ENCODE peak calls at places on chromosomes 6 and 20, in seven cellular contexts. One of them, this sample, is unnamed.

GRCh38 chr6:148528292-148528691 is 185.7 kb downstream of the SASH1 start:
- DNase-seq in ovary: no peak
- DNase-seq in esophagus squamous epithelium: no peak
- DNase-seq in stomach: no peak
- DNase-seq in heart left ventricle: no peak
- DNase-seq in breast epithelium: no peak
- DNase-seq in lower leg skin: no peak
- DNase-seq in this sample: no peak

GRCh38 chr6:16244869-16245451 is 6.6 kb downstream of the GMPR start:
- DNase-seq in ovary: no peak
- DNase-seq in esophagus squamous epithelium: no peak
- DNase-seq in stomach: no peak
- DNase-seq in heart left ventricle: no peak
- DNase-seq in breast epithelium: no peak
- DNase-seq in lower leg skin: no peak
- DNase-seq in this sample: no peak

GRCh38 chr6:113540491-113540890 is 316.7 kb upstream of the MARCKS start:
- DNase-seq in ovary: no peak
- DNase-seq in esophagus squamous epithelium: no peak
- DNase-seq in stomach: no peak
- DNase-seq in heart left ventricle: no peak
- DNase-seq in breast epithelium: no peak
- DNase-seq in lower leg skin: no peak
- DNase-seq in this sample: no peak

GRCh38 chr6:13526718-13527668 is 39.6 kb upstream of the GFOD1 start:
- DNase-seq in ovary: no peak
- DNase-seq in esophagus squamous epithelium: no peak
- DNase-seq in stomach: no peak
- DNase-seq in heart left ventricle: no peak
- DNase-seq in breast epithelium: no peak
- DNase-seq in lower leg skin: peak; percentile 56
- DNase-seq in this sample: no peak

GRCh38 chr6:89489078-89489477 is 56.1 kb downstream of the ANKRD6 start:
- DNase-seq in ovary: no peak
- DNase-seq in esophagus squamous epithelium: no peak
- DNase-seq in stomach: no peak
- DNase-seq in heart left ventricle: no peak
- DNase-seq in breast epithelium: no peak
- DNase-seq in lower leg skin: no peak
- DNase-seq in this sample: no peak

GRCh38 chr6:135047324-135047723 is 7.3 kb downstream of the HBS1L start:
- DNase-seq in ovary: no peak
- DNase-seq in esophagus squamous epithelium: no peak
- DNase-seq in stomach: no peak
- DNase-seq in heart left ventricle: no peak
- DNase-seq in breast epithelium: no peak
- DNase-seq in lower leg skin: no peak
- DNase-seq in this sample: no peak

GRCh38 chr6:130858054-130858453 is 30.8 kb downstream of the SMLR1 start:
- DNase-seq in ovary: no peak
- DNase-seq in esophagus squamous epithelium: no peak
- DNase-seq in stomach: no peak
- DNase-seq in heart left ventricle: no peak
- DNase-seq in breast epithelium: no peak
- DNase-seq in lower leg skin: no peak
- DNase-seq in this sample: no peak

GRCh38 chr6:112216699-112217551 is 37.4 kb downstream of the LAMA4 start:
- DNase-seq in ovary: no peak
- DNase-seq in esophagus squamous epithelium: no peak
- DNase-seq in stomach: no peak
- DNase-seq in heart left ventricle: no peak
- DNase-seq in breast epithelium: no peak
- DNase-seq in lower leg skin: no peak
- DNase-seq in this sample: no peak

GRCh38 chr6:88761237-88762031 is 202.0 kb downstream of the RNGTT start:
- DNase-seq in ovary: no peak
- DNase-seq in esophagus squamous epithelium: no peak
- DNase-seq in stomach: no peak
- DNase-seq in heart left ventricle: no peak
- DNase-seq in breast epithelium: no peak
- DNase-seq in lower leg skin: no peak
- DNase-seq in this sample: no peak

GRCh38 chr6:159969204-159969912 is 476 bp downstream of the IGF2R start:
- DNase-seq in ovary: peak; percentile 73
- DNase-seq in esophagus squamous epithelium: no peak
- DNase-seq in stomach: peak; percentile 31
- DNase-seq in heart left ventricle: peak; percentile 51
- DNase-seq in breast epithelium: peak; percentile 58
- DNase-seq in lower leg skin: peak; percentile 93
- DNase-seq in this sample: no peak

GRCh38 chr20:15310361-15310760 is 972.9 kb upstream of the FLRT3 start:
- DNase-seq in ovary: no peak
- DNase-seq in esophagus squamous epithelium: no peak
- DNase-seq in stomach: no peak
- DNase-seq in heart left ventricle: no peak
- DNase-seq in breast epithelium: no peak
- DNase-seq in lower leg skin: no peak
- DNase-seq in this sample: no peak

GRCh38 chr6:56671651-56672461 is 29.2 kb upstream of the DST start:
- DNase-seq in ovary: no peak
- DNase-seq in esophagus squamous epithelium: no peak
- DNase-seq in stomach: no peak
- DNase-seq in heart left ventricle: no peak
- DNase-seq in breast epithelium: no peak
- DNase-seq in lower leg skin: no peak
- DNase-seq in this sample: no peak

GRCh38 chr6:169810066-169810989 is 58.9 kb downstream of the ERMARD start:
- DNase-seq in ovary: no peak
- DNase-seq in esophagus squamous epithelium: no peak
- DNase-seq in stomach: no peak
- DNase-seq in heart left ventricle: no peak
- DNase-seq in breast epithelium: no peak
- DNase-seq in lower leg skin: peak; percentile 79
- DNase-seq in this sample: no peak

GRCh38 chr20:50333131-50333530 is 142.5 kb downstream of the CEBPB start:
- DNase-seq in ovary: peak; percentile 17
- DNase-seq in esophagus squamous epithelium: no peak
- DNase-seq in stomach: no peak
- DNase-seq in heart left ventricle: no peak
- DNase-seq in breast epithelium: no peak
- DNase-seq in lower leg skin: peak; percentile 70
- DNase-seq in this sample: no peak

GRCh38 chr20:33662172-33662571 is at the start of gene C20orf144:
- DNase-seq in ovary: peak; percentile 41
- DNase-seq in esophagus squamous epithelium: no peak
- DNase-seq in stomach: no peak
- DNase-seq in heart left ventricle: no peak
- DNase-seq in breast epithelium: no peak
- DNase-seq in lower leg skin: no peak
- DNase-seq in this sample: no peak

GRCh38 chr20:33660685-33661058 is 1.5 kb upstream of the C20orf144 start:
- DNase-seq in ovary: peak; percentile 34
- DNase-seq in esophagus squamous epithelium: no peak
- DNase-seq in stomach: no peak
- DNase-seq in heart left ventricle: no peak
- DNase-seq in breast epithelium: no peak
- DNase-seq in lower leg skin: no peak
- DNase-seq in this sample: no peak

GRCh38 chr20:33664085-33664761 is 2.1 kb downstream of the C20orf144 start:
- DNase-seq in ovary: peak; percentile 52
- DNase-seq in esophagus squamous epithelium: no peak
- DNase-seq in stomach: no peak
- DNase-seq in heart left ventricle: no peak
- DNase-seq in breast epithelium: no peak
- DNase-seq in lower leg skin: no peak
- DNase-seq in this sample: no peak

GRCh38 chr20:33664762-33665144 is 2.0 kb upstream of the ACTL10 start:
- DNase-seq in ovary: peak; percentile 41
- DNase-seq in esophagus squamous epithelium: no peak
- DNase-seq in stomach: no peak
- DNase-seq in heart left ventricle: no peak
- DNase-seq in breast epithelium: no peak
- DNase-seq in lower leg skin: no peak
- DNase-seq in this sample: no peak

DNA sequence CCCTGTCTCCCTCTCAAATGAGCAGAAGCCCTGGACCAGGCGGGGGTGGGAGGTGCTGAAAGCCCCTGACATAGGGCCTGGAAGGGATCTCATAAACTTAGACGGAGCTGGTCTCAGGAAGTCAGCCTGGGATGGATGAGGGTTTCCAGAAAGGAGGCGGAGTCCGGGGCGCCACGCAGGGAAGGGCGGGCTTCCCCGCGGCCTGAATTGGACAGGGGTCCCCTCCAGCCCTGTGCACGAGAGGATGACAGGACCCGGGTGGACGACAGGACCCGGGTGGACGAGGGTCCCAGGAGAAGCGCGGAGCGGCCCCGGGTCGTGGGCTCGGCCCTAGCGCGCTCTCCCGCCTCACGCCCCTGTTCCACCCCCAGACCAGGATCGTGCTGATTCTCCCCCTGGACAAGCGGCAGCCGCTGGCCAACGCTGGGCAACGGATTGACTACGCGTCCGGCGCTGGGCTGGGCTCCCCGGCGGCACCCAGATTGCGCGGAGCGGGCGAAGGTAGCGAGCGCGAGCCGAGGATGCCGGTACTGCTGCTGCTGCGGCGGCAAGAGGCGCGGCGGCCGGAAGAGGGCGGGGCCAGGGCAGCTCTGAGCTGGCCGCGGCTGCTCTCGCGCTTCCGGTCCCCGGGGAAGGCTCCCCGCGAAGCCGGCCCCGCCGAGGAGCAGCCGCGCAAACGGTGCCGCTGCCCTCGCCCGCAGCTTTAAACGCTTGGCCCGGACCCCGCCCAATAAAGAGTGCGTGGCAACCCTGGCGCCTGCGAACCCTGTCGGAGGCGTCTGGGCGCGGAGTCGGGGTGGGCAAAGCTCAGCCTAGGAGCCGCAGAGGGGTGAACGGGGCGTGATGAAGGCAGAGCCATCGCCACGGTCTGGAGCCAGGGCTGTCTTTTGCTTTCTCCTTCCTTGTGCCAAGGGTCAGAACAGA is 1.3 kb downstream of the C20orf144 start:
- DNase-seq in ovary: peak; percentile 88
- DNase-seq in esophagus squamous epithelium: no peak
- DNase-seq in stomach: peak; percentile 86
- DNase-seq in heart left ventricle: peak; percentile 87
- DNase-seq in breast epithelium: peak; percentile 69
- DNase-seq in lower leg skin: peak; percentile 96
- DNase-seq in this sample: peak; percentile 97
- TF ChIP-seq POLR2A in ovary: no peak
- TF ChIP-seq POLR2A in esophagus squamous epithelium: peak; percentile 84
- TF ChIP-seq POLR2A in stomach: no peak
- TF ChIP-seq POLR2A in heart left ventricle: no peak
- TF ChIP-seq POLR2A in breast epithelium: peak; percentile 49
- TF ChIP-seq POLR2A in lower leg skin: no peak
- TF ChIP-seq POLR2A in this sample: peak; percentile 89

GRCh38 chr6:140897349-140897748 is 1235.4 kb upstream of the GJE1 start:
- DNase-seq in ovary: no peak
- DNase-seq in esophagus squamous epithelium: no peak
- DNase-seq in stomach: no peak
- DNase-seq in heart left ventricle: no peak
- DNase-seq in breast epithelium: no peak
- DNase-seq in lower leg skin: no peak
- DNase-seq in this sample: no peak

GRCh38 chr6:140893432-140893831 is 1239.3 kb upstream of the GJE1 start:
- DNase-seq in ovary: no peak
- DNase-seq in esophagus squamous epithelium: no peak
- DNase-seq in stomach: no peak
- DNase-seq in heart left ventricle: no peak
- DNase-seq in breast epithelium: no peak
- DNase-seq in lower leg skin: no peak
- DNase-seq in this sample: no peak

DNA sequence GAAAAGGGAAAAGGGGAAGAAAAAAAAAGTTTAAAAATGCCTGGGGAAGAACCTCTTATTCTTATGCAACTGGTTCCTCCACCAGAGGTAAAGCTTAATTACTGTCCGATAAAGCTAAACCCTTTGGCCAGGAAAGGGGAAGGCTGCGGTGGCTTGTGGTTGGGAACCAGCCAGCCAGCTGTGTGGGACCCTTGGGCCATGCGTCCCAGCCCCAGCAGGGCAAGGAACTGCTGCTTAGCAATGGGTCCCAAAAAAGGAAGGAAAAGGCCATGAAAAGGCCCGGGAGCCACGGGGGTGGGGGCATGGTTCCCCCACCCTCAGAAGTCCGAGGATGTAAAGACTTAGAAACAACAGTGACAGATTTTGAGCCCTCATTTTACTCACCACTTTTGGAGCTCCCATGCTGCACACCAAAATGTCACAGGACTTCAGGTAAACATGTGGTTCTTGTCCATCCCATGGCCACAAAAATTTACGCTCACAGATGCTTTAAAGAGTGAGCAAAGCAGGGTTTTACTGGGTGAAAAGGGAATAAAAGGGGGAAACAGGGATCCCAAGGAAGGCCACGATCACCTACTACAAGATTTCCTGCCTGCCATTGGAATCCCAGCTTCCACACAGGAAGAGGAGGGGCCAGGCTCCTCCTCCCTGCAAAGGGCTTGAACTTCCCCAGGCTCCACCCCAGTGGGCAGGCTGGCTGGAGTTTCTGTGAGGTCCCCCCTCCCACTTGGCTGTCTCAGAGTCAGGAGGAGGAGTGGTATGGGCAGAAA is 1234.7 kb upstream of the GJE1 start:
- DNase-seq in ovary: no peak
- DNase-seq in esophagus squamous epithelium: no peak
- DNase-seq in stomach: no peak
- DNase-seq in heart left ventricle: no peak
- DNase-seq in breast epithelium: no peak
- DNase-seq in lower leg skin: no peak
- DNase-seq in this sample: peak; percentile 1
- TF ChIP-seq POLR2A in ovary: no peak
- TF ChIP-seq POLR2A in esophagus squamous epithelium: no peak
- TF ChIP-seq POLR2A in stomach: no peak
- TF ChIP-seq POLR2A in heart left ventricle: no peak
- TF ChIP-seq POLR2A in breast epithelium: no peak
- TF ChIP-seq POLR2A in lower leg skin: no peak
- TF ChIP-seq POLR2A in this sample: no peak

GRCh38 chr6:1609662-1610496 is at the start of gene FOXC1:
- DNase-seq in ovary: peak; percentile 92
- DNase-seq in esophagus squamous epithelium: no peak
- DNase-seq in stomach: peak; percentile 85
- DNase-seq in heart left ventricle: peak; percentile 89
- DNase-seq in breast epithelium: peak; percentile 78
- DNase-seq in lower leg skin: peak; percentile 96
- DNase-seq in this sample: peak; percentile 100
- TF ChIP-seq POLR2A in ovary: no peak
- TF ChIP-seq POLR2A in esophagus squamous epithelium: peak; percentile 59
- TF ChIP-seq POLR2A in stomach: no peak
- TF ChIP-seq POLR2A in heart left ventricle: no peak
- TF ChIP-seq POLR2A in breast epithelium: no peak
- TF ChIP-seq POLR2A in lower leg skin: no peak
- TF ChIP-seq POLR2A in this sample: peak; percentile 20

DNA sequence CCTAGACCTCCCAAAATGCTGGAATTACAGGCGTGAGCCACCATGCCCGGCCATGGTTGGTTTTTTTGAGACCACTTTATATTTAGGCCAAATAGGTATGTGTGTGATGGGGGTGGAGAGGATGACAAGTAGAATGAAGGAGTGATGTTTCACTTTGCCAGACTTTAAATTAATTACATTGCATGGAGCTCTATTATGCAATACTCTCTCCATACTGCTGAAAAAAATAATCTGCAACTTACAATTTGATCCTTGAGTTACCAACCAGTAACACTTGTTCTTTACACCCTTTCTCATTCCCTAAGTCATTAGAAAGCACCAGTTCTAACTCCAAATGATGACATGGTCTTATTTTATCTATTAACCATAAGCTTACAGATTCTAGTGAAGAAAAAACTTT is 26.8 kb downstream of the GINM1 start:
- DNase-seq in ovary: no peak
- DNase-seq in esophagus squamous epithelium: no peak
- DNase-seq in stomach: no peak
- DNase-seq in heart left ventricle: no peak
- DNase-seq in breast epithelium: no peak
- DNase-seq in lower leg skin: no peak
- DNase-seq in this sample: no peak
- TF ChIP-seq POLR2A in ovary: no peak
- TF ChIP-seq POLR2A in esophagus squamous epithelium: no peak
- TF ChIP-seq POLR2A in stomach: no peak
- TF ChIP-seq POLR2A in heart left ventricle: no peak
- TF ChIP-seq POLR2A in breast epithelium: no peak
- TF ChIP-seq POLR2A in lower leg skin: no peak
- TF ChIP-seq POLR2A in this sample: no peak